ENCODE peak calls at places on chromosome 5, in six cellular contexts. One of them, this sample, is unnamed.

GRCh38 chr5:158013939-158014338 is 155.0 kb upstream of the CLINT1 start:
- DNase-seq in activated gamma-delta T cell treated with Interleukin-2 at 50 U/mL for 16 hours: no peak
- DNase-seq in germinal center: peak; percentile 29
- DNase-seq in uterus: peak; percentile 16
- DNase-seq in stimulated activated CD4-positive, alpha-beta T cell treated with anti-CD3 and anti-CD28 coated beads, Interleukin-2, amount 100 ng/mL, for 48 hours: no peak
- DNase-seq in lower lobe of right lung: no peak
- DNase-seq in this sample: peak; percentile 18

GRCh38 chr5:171312129-171312819 is 3.2 kb downstream of the TLX3 start:
- DNase-seq in germinal center: no peak
- DNase-seq in uterus: no peak
- DNase-seq in activated gamma-delta T cell treated with Interleukin-2 at 50 U/mL for 16 hours: no peak
- DNase-seq in lower lobe of right lung: no peak
- DNase-seq in stimulated activated CD4-positive, alpha-beta T cell treated with anti-CD3 and anti-CD28 coated beads, Interleukin-2, amount 100 ng/mL, for 48 hours: no peak
- DNase-seq in this sample: no peak

GRCh38 chr5:167633931-167634341 is 657.5 kb upstream of the WWC1 start:
- DNase-seq in uterus: no peak
- DNase-seq in germinal center: no peak
- DNase-seq in activated gamma-delta T cell treated with Interleukin-2 at 50 U/mL for 16 hours: no peak
- DNase-seq in lower lobe of right lung: no peak
- DNase-seq in stimulated activated CD4-positive, alpha-beta T cell treated with anti-CD3 and anti-CD28 coated beads, Interleukin-2, amount 100 ng/mL, for 48 hours: no peak
- DNase-seq in this sample: no peak

GRCh38 chr5:77258652-77259051 is 48.2 kb downstream of the PDE8B start:
- DNase-seq in stimulated activated CD4-positive, alpha-beta T cell treated with anti-CD3 and anti-CD28 coated beads, Interleukin-2, amount 100 ng/mL, for 48 hours: no peak
- DNase-seq in activated gamma-delta T cell treated with Interleukin-2 at 50 U/mL for 16 hours: no peak
- DNase-seq in lower lobe of right lung: no peak
- DNase-seq in uterus: no peak
- DNase-seq in germinal center: no peak
- DNase-seq in this sample: no peak

GRCh38 chr5:82217917-82218316 is 60.2 kb downstream of the RPS23 start:
- DNase-seq in germinal center: no peak
- DNase-seq in stimulated activated CD4-positive, alpha-beta T cell treated with anti-CD3 and anti-CD28 coated beads, Interleukin-2, amount 100 ng/mL, for 48 hours: no peak
- DNase-seq in uterus: no peak
- DNase-seq in lower lobe of right lung: no peak
- DNase-seq in activated gamma-delta T cell treated with Interleukin-2 at 50 U/mL for 16 hours: no peak
- DNase-seq in this sample: no peak

GRCh38 chr5:80921026-80921425 is 39.1 kb upstream of the RASGRF2 start:
- DNase-seq in activated gamma-delta T cell treated with Interleukin-2 at 50 U/mL for 16 hours: no peak
- DNase-seq in stimulated activated CD4-positive, alpha-beta T cell treated with anti-CD3 and anti-CD28 coated beads, Interleukin-2, amount 100 ng/mL, for 48 hours: no peak
- DNase-seq in germinal center: no peak
- DNase-seq in uterus: no peak
- DNase-seq in lower lobe of right lung: no peak
- DNase-seq in this sample: no peak

GRCh38 chr5:31232273-31232888 is 38.9 kb downstream of the CDH6 start:
- DNase-seq in activated gamma-delta T cell treated with Interleukin-2 at 50 U/mL for 16 hours: no peak
- DNase-seq in lower lobe of right lung: no peak
- DNase-seq in germinal center: peak; percentile 19
- DNase-seq in stimulated activated CD4-positive, alpha-beta T cell treated with anti-CD3 and anti-CD28 coated beads, Interleukin-2, amount 100 ng/mL, for 48 hours: no peak
- DNase-seq in uterus: no peak
- DNase-seq in this sample: no peak

GRCh38 chr5:55104036-55104767 is 1.8 kb downstream of the GZMA start:
- DNase-seq in germinal center: no peak
- DNase-seq in lower lobe of right lung: no peak
- DNase-seq in uterus: no peak
- DNase-seq in stimulated activated CD4-positive, alpha-beta T cell treated with anti-CD3 and anti-CD28 coated beads, Interleukin-2, amount 100 ng/mL, for 48 hours: no peak
- DNase-seq in activated gamma-delta T cell treated with Interleukin-2 at 50 U/mL for 16 hours: no peak
- DNase-seq in this sample: no peak

GRCh38 chr5:83133797-83134196 is 56.5 kb downstream of the XRCC4 start:
- DNase-seq in stimulated activated CD4-positive, alpha-beta T cell treated with anti-CD3 and anti-CD28 coated beads, Interleukin-2, amount 100 ng/mL, for 48 hours: no peak
- DNase-seq in uterus: no peak
- DNase-seq in activated gamma-delta T cell treated with Interleukin-2 at 50 U/mL for 16 hours: no peak
- DNase-seq in lower lobe of right lung: no peak
- DNase-seq in germinal center: no peak
- DNase-seq in this sample: no peak

GRCh38 chr5:151171521-151171920 is 13.9 kb upstream of the ANXA6 start:
- DNase-seq in lower lobe of right lung: no peak
- DNase-seq in germinal center: no peak
- DNase-seq in activated gamma-delta T cell treated with Interleukin-2 at 50 U/mL for 16 hours: no peak
- DNase-seq in uterus: no peak
- DNase-seq in stimulated activated CD4-positive, alpha-beta T cell treated with anti-CD3 and anti-CD28 coated beads, Interleukin-2, amount 100 ng/mL, for 48 hours: no peak
- DNase-seq in this sample: peak; percentile 69

GRCh38 chr5:174736351-174736721 is 12.0 kb downstream of the MSX2 start:
- DNase-seq in activated gamma-delta T cell treated with Interleukin-2 at 50 U/mL for 16 hours: no peak
- DNase-seq in uterus: no peak
- DNase-seq in germinal center: no peak
- DNase-seq in stimulated activated CD4-positive, alpha-beta T cell treated with anti-CD3 and anti-CD28 coated beads, Interleukin-2, amount 100 ng/mL, for 48 hours: no peak
- DNase-seq in lower lobe of right lung: no peak
- DNase-seq in this sample: no peak

GRCh38 chr5:94526708-94527107 is 91.7 kb downstream of the KIAA0825 start:
- DNase-seq in activated gamma-delta T cell treated with Interleukin-2 at 50 U/mL for 16 hours: no peak
- DNase-seq in germinal center: no peak
- DNase-seq in lower lobe of right lung: no peak
- DNase-seq in uterus: no peak
- DNase-seq in stimulated activated CD4-positive, alpha-beta T cell treated with anti-CD3 and anti-CD28 coated beads, Interleukin-2, amount 100 ng/mL, for 48 hours: no peak
- DNase-seq in this sample: no peak

GRCh38 chr5:169637085-169637855 is at the start of gene DOCK2:
- DNase-seq in germinal center: peak; percentile 87
- DNase-seq in activated gamma-delta T cell treated with Interleukin-2 at 50 U/mL for 16 hours: peak; percentile 65
- DNase-seq in stimulated activated CD4-positive, alpha-beta T cell treated with anti-CD3 and anti-CD28 coated beads, Interleukin-2, amount 100 ng/mL, for 48 hours: peak; percentile 43
- DNase-seq in lower lobe of right lung: peak; percentile 87
- DNase-seq in uterus: no peak
- DNase-seq in this sample: peak; percentile 92

GRCh38 chr5:6962256-6962655 is 249.0 kb downstream of the TENT4A start:
- DNase-seq in activated gamma-delta T cell treated with Interleukin-2 at 50 U/mL for 16 hours: no peak
- DNase-seq in uterus: no peak
- DNase-seq in stimulated activated CD4-positive, alpha-beta T cell treated with anti-CD3 and anti-CD28 coated beads, Interleukin-2, amount 100 ng/mL, for 48 hours: no peak
- DNase-seq in lower lobe of right lung: no peak
- DNase-seq in germinal center: no peak
- DNase-seq in this sample: no peak

GRCh38 chr5:150487199-150488061 is 20.5 kb upstream of the NDST1 start:
- DNase-seq in uterus: no peak
- DNase-seq in stimulated activated CD4-positive, alpha-beta T cell treated with anti-CD3 and anti-CD28 coated beads, Interleukin-2, amount 100 ng/mL, for 48 hours: no peak
- DNase-seq in germinal center: peak; percentile 49
- DNase-seq in activated gamma-delta T cell treated with Interleukin-2 at 50 U/mL for 16 hours: no peak
- DNase-seq in lower lobe of right lung: no peak
- DNase-seq in this sample: peak; percentile 83

GRCh38 chr5:916441-917293 is 24.0 kb downstream of the TRIP13 start:
- DNase-seq in germinal center: no peak
- DNase-seq in activated gamma-delta T cell treated with Interleukin-2 at 50 U/mL for 16 hours: no peak
- DNase-seq in uterus: no peak
- DNase-seq in stimulated activated CD4-positive, alpha-beta T cell treated with anti-CD3 and anti-CD28 coated beads, Interleukin-2, amount 100 ng/mL, for 48 hours: no peak
- DNase-seq in lower lobe of right lung: no peak
- DNase-seq in this sample: no peak

GRCh38 chr5:34488984-34489383 is 167.1 kb upstream of the RAI14 start:
- DNase-seq in lower lobe of right lung: no peak
- DNase-seq in uterus: no peak
- DNase-seq in activated gamma-delta T cell treated with Interleukin-2 at 50 U/mL for 16 hours: no peak
- DNase-seq in germinal center: no peak
- DNase-seq in stimulated activated CD4-positive, alpha-beta T cell treated with anti-CD3 and anti-CD28 coated beads, Interleukin-2, amount 100 ng/mL, for 48 hours: no peak
- DNase-seq in this sample: no peak

GRCh38 chr5:15797116-15797515 is 297.1 kb downstream of the FBXL7 start:
- DNase-seq in germinal center: no peak
- DNase-seq in uterus: no peak
- DNase-seq in stimulated activated CD4-positive, alpha-beta T cell treated with anti-CD3 and anti-CD28 coated beads, Interleukin-2, amount 100 ng/mL, for 48 hours: no peak
- DNase-seq in lower lobe of right lung: no peak
- DNase-seq in activated gamma-delta T cell treated with Interleukin-2 at 50 U/mL for 16 hours: no peak
- DNase-seq in this sample: no peak

GRCh38 chr5:68333649-68334549 is 118.3 kb downstream of the PIK3R1 start:
- DNase-seq in activated gamma-delta T cell treated with Interleukin-2 at 50 U/mL for 16 hours: no peak
- DNase-seq in uterus: no peak
- DNase-seq in lower lobe of right lung: no peak
- DNase-seq in germinal center: no peak
- DNase-seq in stimulated activated CD4-positive, alpha-beta T cell treated with anti-CD3 and anti-CD28 coated beads, Interleukin-2, amount 100 ng/mL, for 48 hours: no peak
- DNase-seq in this sample: no peak

GRCh38 chr5:137022043-137022442 is 477.1 kb downstream of the SPOCK1 start:
- DNase-seq in germinal center: no peak
- DNase-seq in lower lobe of right lung: no peak
- DNase-seq in stimulated activated CD4-positive, alpha-beta T cell treated with anti-CD3 and anti-CD28 coated beads, Interleukin-2, amount 100 ng/mL, for 48 hours: no peak
- DNase-seq in uterus: peak; percentile 23
- DNase-seq in activated gamma-delta T cell treated with Interleukin-2 at 50 U/mL for 16 hours: no peak
- DNase-seq in this sample: no peak

GRCh38 chr5:173680660-173681242 is 64.3 kb upstream of the BOD1 start:
- DNase-seq in uterus: no peak
- DNase-seq in germinal center: no peak
- DNase-seq in stimulated activated CD4-positive, alpha-beta T cell treated with anti-CD3 and anti-CD28 coated beads, Interleukin-2, amount 100 ng/mL, for 48 hours: no peak
- DNase-seq in activated gamma-delta T cell treated with Interleukin-2 at 50 U/mL for 16 hours: no peak
- DNase-seq in lower lobe of right lung: no peak
- DNase-seq in this sample: no peak

GRCh38 chr5:127094161-127094560 is 20.9 kb upstream of the C5orf63 start:
- DNase-seq in uterus: no peak
- DNase-seq in germinal center: no peak
- DNase-seq in activated gamma-delta T cell treated with Interleukin-2 at 50 U/mL for 16 hours: no peak
- DNase-seq in lower lobe of right lung: no peak
- DNase-seq in stimulated activated CD4-positive, alpha-beta T cell treated with anti-CD3 and anti-CD28 coated beads, Interleukin-2, amount 100 ng/mL, for 48 hours: no peak
- DNase-seq in this sample: no peak

GRCh38 chr5:89929173-89929572 is 480.4 kb downstream of the CETN3 start:
- DNase-seq in activated gamma-delta T cell treated with Interleukin-2 at 50 U/mL for 16 hours: no peak
- DNase-seq in uterus: no peak
- DNase-seq in germinal center: no peak
- DNase-seq in lower lobe of right lung: no peak
- DNase-seq in stimulated activated CD4-positive, alpha-beta T cell treated with anti-CD3 and anti-CD28 coated beads, Interleukin-2, amount 100 ng/mL, for 48 hours: no peak
- DNase-seq in this sample: no peak

GRCh38 chr5:40669606-40670005 is 10.1 kb upstream of the PTGER4 start:
- DNase-seq in activated gamma-delta T cell treated with Interleukin-2 at 50 U/mL for 16 hours: no peak
- DNase-seq in germinal center: no peak
- DNase-seq in uterus: no peak
- DNase-seq in stimulated activated CD4-positive, alpha-beta T cell treated with anti-CD3 and anti-CD28 coated beads, Interleukin-2, amount 100 ng/mL, for 48 hours: no peak
- DNase-seq in lower lobe of right lung: no peak
- DNase-seq in this sample: no peak

GRCh38 chr5:119315516-119315949 is 40.3 kb upstream of the TNFAIP8 start:
- DNase-seq in stimulated activated CD4-positive, alpha-beta T cell treated with anti-CD3 and anti-CD28 coated beads, Interleukin-2, amount 100 ng/mL, for 48 hours: no peak
- DNase-seq in lower lobe of right lung: no peak
- DNase-seq in uterus: no peak
- DNase-seq in activated gamma-delta T cell treated with Interleukin-2 at 50 U/mL for 16 hours: peak; percentile 53
- DNase-seq in germinal center: peak; percentile 80
- DNase-seq in this sample: peak; percentile 47

GRCh38 chr5:139524446-139524845 is 36.7 kb upstream of the UBE2D2 start:
- DNase-seq in germinal center: no peak
- DNase-seq in uterus: no peak
- DNase-seq in lower lobe of right lung: no peak
- DNase-seq in stimulated activated CD4-positive, alpha-beta T cell treated with anti-CD3 and anti-CD28 coated beads, Interleukin-2, amount 100 ng/mL, for 48 hours: no peak
- DNase-seq in activated gamma-delta T cell treated with Interleukin-2 at 50 U/mL for 16 hours: no peak
- DNase-seq in this sample: no peak

GRCh38 chr5:1867114-1867814 is 15.5 kb downstream of the IRX4 start:
- DNase-seq in lower lobe of right lung: no peak
- DNase-seq in uterus: no peak
- DNase-seq in stimulated activated CD4-positive, alpha-beta T cell treated with anti-CD3 and anti-CD28 coated beads, Interleukin-2, amount 100 ng/mL, for 48 hours: no peak
- DNase-seq in activated gamma-delta T cell treated with Interleukin-2 at 50 U/mL for 16 hours: no peak
- DNase-seq in germinal center: no peak
- DNase-seq in this sample: no peak

GRCh38 chr5:176596689-176597416 is 13.1 kb downstream of the GPRIN1 start:
- DNase-seq in stimulated activated CD4-positive, alpha-beta T cell treated with anti-CD3 and anti-CD28 coated beads, Interleukin-2, amount 100 ng/mL, for 48 hours: peak; percentile 38
- DNase-seq in germinal center: peak; percentile 66
- DNase-seq in lower lobe of right lung: no peak
- DNase-seq in activated gamma-delta T cell treated with Interleukin-2 at 50 U/mL for 16 hours: peak; percentile 59
- DNase-seq in uterus: no peak
- DNase-seq in this sample: peak; percentile 58

GRCh38 chr5:160348080-160348479 is 22.3 kb downstream of the C1QTNF2 start:
- DNase-seq in lower lobe of right lung: no peak
- DNase-seq in germinal center: no peak
- DNase-seq in activated gamma-delta T cell treated with Interleukin-2 at 50 U/mL for 16 hours: no peak
- DNase-seq in uterus: no peak
- DNase-seq in stimulated activated CD4-positive, alpha-beta T cell treated with anti-CD3 and anti-CD28 coated beads, Interleukin-2, amount 100 ng/mL, for 48 hours: no peak
- DNase-seq in this sample: no peak

GRCh38 chr5:174159327-174160247 is 114.1 kb downstream of the NSG2 start:
- DNase-seq in germinal center: no peak
- DNase-seq in activated gamma-delta T cell treated with Interleukin-2 at 50 U/mL for 16 hours: no peak
- DNase-seq in lower lobe of right lung: no peak
- DNase-seq in uterus: no peak
- DNase-seq in stimulated activated CD4-positive, alpha-beta T cell treated with anti-CD3 and anti-CD28 coated beads, Interleukin-2, amount 100 ng/mL, for 48 hours: no peak
- DNase-seq in this sample: no peak

GRCh38 chr5:21058290-21058689 is 1070.3 kb upstream of the CDH18 start:
- DNase-seq in activated gamma-delta T cell treated with Interleukin-2 at 50 U/mL for 16 hours: no peak
- DNase-seq in uterus: no peak
- DNase-seq in stimulated activated CD4-positive, alpha-beta T cell treated with anti-CD3 and anti-CD28 coated beads, Interleukin-2, amount 100 ng/mL, for 48 hours: no peak
- DNase-seq in germinal center: no peak
- DNase-seq in lower lobe of right lung: no peak
- DNase-seq in this sample: no peak

GRCh38 chr5:150159741-150160179 is 4.1 kb upstream of the PDGFRB start:
- DNase-seq in stimulated activated CD4-positive, alpha-beta T cell treated with anti-CD3 and anti-CD28 coated beads, Interleukin-2, amount 100 ng/mL, for 48 hours: no peak
- DNase-seq in activated gamma-delta T cell treated with Interleukin-2 at 50 U/mL for 16 hours: no peak
- DNase-seq in lower lobe of right lung: no peak
- DNase-seq in uterus: peak; percentile 77
- DNase-seq in germinal center: peak; percentile 29
- DNase-seq in this sample: peak; percentile 66